ENCODE peak calls at places on chromosomes 5 and 9, in ten cellular contexts. One of them, this sample, is unnamed.

GRCh38 chr9:99356512-99356971 is 134.5 kb downstream of the SEC61B start:
- DNase-seq in neural crest cell: no peak
- DNase-seq in HCEC 1CT: no peak
- DNase-seq in COR-L47: no peak
- DNase-seq in activated T-cell treated with anti-CD3 and anti-CD28 coated beads, Interleukin-2, amount 50 U/mL, for 24 hours: no peak
- DNase-seq in left ventricle myocardium inferior: peak
- DNase-seq in transverse colon: peak
- DNase-seq in iPS-NIHi11: no peak
- DNase-seq in ELF-1: no peak
- DNase-seq in stimulated activated CD8-positive, alpha-beta memory T cell treated with anti-CD3 and anti-CD28 coated beads, Interleukin-2, amount 100 ng/mL, for 48 hours: no peak
- DNase-seq in this sample: no peak

GRCh38 chr5:117736693-117737092 is 1162.1 kb upstream of the SEMA6A start:
- DNase-seq in neural crest cell: no peak
- DNase-seq in HCEC 1CT: no peak
- DNase-seq in COR-L47: no peak
- DNase-seq in activated T-cell treated with anti-CD3 and anti-CD28 coated beads, Interleukin-2, amount 50 U/mL, for 24 hours: no peak
- DNase-seq in left ventricle myocardium inferior: no peak
- DNase-seq in transverse colon: no peak
- DNase-seq in iPS-NIHi11: no peak
- DNase-seq in ELF-1: no peak
- DNase-seq in stimulated activated CD8-positive, alpha-beta memory T cell treated with anti-CD3 and anti-CD28 coated beads, Interleukin-2, amount 100 ng/mL, for 48 hours: no peak
- DNase-seq in this sample: no peak

GRCh38 chr9:89926691-89927220 is 321.9 kb downstream of the GADD45G start:
- DNase-seq in neural crest cell: no peak
- DNase-seq in HCEC 1CT: no peak
- DNase-seq in COR-L47: no peak
- DNase-seq in activated T-cell treated with anti-CD3 and anti-CD28 coated beads, Interleukin-2, amount 50 U/mL, for 24 hours: no peak
- DNase-seq in left ventricle myocardium inferior: no peak
- DNase-seq in transverse colon: no peak
- DNase-seq in iPS-NIHi11: no peak
- DNase-seq in ELF-1: no peak
- DNase-seq in stimulated activated CD8-positive, alpha-beta memory T cell treated with anti-CD3 and anti-CD28 coated beads, Interleukin-2, amount 100 ng/mL, for 48 hours: no peak
- DNase-seq in this sample: no peak

GRCh38 chr5:126138475-126139005 is 284.7 kb upstream of the GRAMD2B start:
- DNase-seq in neural crest cell: no peak
- DNase-seq in HCEC 1CT: peak
- DNase-seq in COR-L47: no peak
- DNase-seq in activated T-cell treated with anti-CD3 and anti-CD28 coated beads, Interleukin-2, amount 50 U/mL, for 24 hours: no peak
- DNase-seq in left ventricle myocardium inferior: no peak
- DNase-seq in transverse colon: no peak
- DNase-seq in iPS-NIHi11: peak
- DNase-seq in ELF-1: no peak
- DNase-seq in stimulated activated CD8-positive, alpha-beta memory T cell treated with anti-CD3 and anti-CD28 coated beads, Interleukin-2, amount 100 ng/mL, for 48 hours: no peak
- DNase-seq in this sample: no peak

GRCh38 chr5:170636206-170636605 is 132.4 kb downstream of the KCNIP1 start:
- DNase-seq in neural crest cell: no peak
- DNase-seq in HCEC 1CT: no peak
- DNase-seq in COR-L47: no peak
- DNase-seq in activated T-cell treated with anti-CD3 and anti-CD28 coated beads, Interleukin-2, amount 50 U/mL, for 24 hours: no peak
- DNase-seq in left ventricle myocardium inferior: no peak
- DNase-seq in transverse colon: no peak
- DNase-seq in iPS-NIHi11: no peak
- DNase-seq in ELF-1: no peak
- DNase-seq in stimulated activated CD8-positive, alpha-beta memory T cell treated with anti-CD3 and anti-CD28 coated beads, Interleukin-2, amount 100 ng/mL, for 48 hours: no peak
- DNase-seq in this sample: no peak

GRCh38 chr5:57887851-57888621 is 405.4 kb upstream of the ACTBL2 start:
- DNase-seq in neural crest cell: no peak
- DNase-seq in HCEC 1CT: peak
- DNase-seq in COR-L47: peak
- DNase-seq in activated T-cell treated with anti-CD3 and anti-CD28 coated beads, Interleukin-2, amount 50 U/mL, for 24 hours: no peak
- DNase-seq in left ventricle myocardium inferior: no peak
- DNase-seq in transverse colon: peak
- DNase-seq in iPS-NIHi11: peak
- DNase-seq in ELF-1: peak
- DNase-seq in stimulated activated CD8-positive, alpha-beta memory T cell treated with anti-CD3 and anti-CD28 coated beads, Interleukin-2, amount 100 ng/mL, for 48 hours: no peak
- DNase-seq in this sample: no peak

GRCh38 chr5:31106259-31106658 is 87.2 kb upstream of the CDH6 start:
- DNase-seq in neural crest cell: no peak
- DNase-seq in HCEC 1CT: no peak
- DNase-seq in COR-L47: no peak
- DNase-seq in activated T-cell treated with anti-CD3 and anti-CD28 coated beads, Interleukin-2, amount 50 U/mL, for 24 hours: no peak
- DNase-seq in left ventricle myocardium inferior: no peak
- DNase-seq in transverse colon: no peak
- DNase-seq in iPS-NIHi11: no peak
- DNase-seq in ELF-1: no peak
- DNase-seq in stimulated activated CD8-positive, alpha-beta memory T cell treated with anti-CD3 and anti-CD28 coated beads, Interleukin-2, amount 100 ng/mL, for 48 hours: no peak
- DNase-seq in this sample: no peak

GRCh38 chr9:446074-446699 is 231.5 kb downstream of the DOCK8 start:
- DNase-seq in neural crest cell: no peak
- DNase-seq in HCEC 1CT: no peak
- DNase-seq in COR-L47: no peak
- DNase-seq in activated T-cell treated with anti-CD3 and anti-CD28 coated beads, Interleukin-2, amount 50 U/mL, for 24 hours: no peak
- DNase-seq in left ventricle myocardium inferior: no peak
- DNase-seq in transverse colon: no peak
- DNase-seq in iPS-NIHi11: no peak
- DNase-seq in ELF-1: no peak
- DNase-seq in stimulated activated CD8-positive, alpha-beta memory T cell treated with anti-CD3 and anti-CD28 coated beads, Interleukin-2, amount 100 ng/mL, for 48 hours: no peak
- DNase-seq in this sample: no peak

GRCh38 chr5:139212484-139212883 is 14.3 kb upstream of the SIL1 start:
- DNase-seq in neural crest cell: no peak
- DNase-seq in HCEC 1CT: no peak
- DNase-seq in COR-L47: no peak
- DNase-seq in activated T-cell treated with anti-CD3 and anti-CD28 coated beads, Interleukin-2, amount 50 U/mL, for 24 hours: no peak
- DNase-seq in left ventricle myocardium inferior: no peak
- DNase-seq in transverse colon: no peak
- DNase-seq in iPS-NIHi11: no peak
- DNase-seq in ELF-1: no peak
- DNase-seq in stimulated activated CD8-positive, alpha-beta memory T cell treated with anti-CD3 and anti-CD28 coated beads, Interleukin-2, amount 100 ng/mL, for 48 hours: no peak
- DNase-seq in this sample: no peak

This sample was measured in type B pancreatic cell.